ENCODE peak calls at places on chromosomes 7 and 10, in ten cellular contexts. V, L, C, D, N, H, K, B, P and T are unnamed samples.

GRCh38 chr10:71442859-71443570 is 46.3 kb downstream of the CDH23 start:
- DNase-seq in B (no peak), D (no peak), C (no peak), V (no peak), L (no peak), H (no peak), N (no peak), P (no peak), K (no peak), T (no peak)

GRCh38 chr10:18880530-18880929 is 168.1 kb upstream of the MALRD1 start:
- DNase-seq in V (no peak), D (no peak), C (no peak), L (no peak), N (no peak), B (no peak), K (no peak), H (no peak), P (no peak), T (no peak)

GRCh38 chr7:94212160-94212559 is 182.5 kb upstream of the COL1A2 start:
- DNase-seq in B (no peak), H (no peak), C (no peak), L (no peak), K (no peak), P (no peak), V (no peak), D (no peak), N (no peak), T (no peak)

GRCh38 chr7:97219237-97219636 is 101.7 kb downstream of the SDHAF3 start:
- DNase-seq in P (no peak), L (no peak), K (no peak), H (no peak), D (no peak), B (no peak), C (no peak), N (no peak), V (no peak), T (no peak)

GRCh38 chr10:98039690-98040381 is 9.4 kb upstream of the CRTAC1 start:
- DNase-seq in K (peak), B (no peak), V (no peak), H (no peak), P (no peak), C (no peak), L (no peak), D (no peak), N (no peak), T (no peak)

GRCh38 chr7:2072042-2072441 is 160.7 kb downstream of the MAD1L1 start:
- DNase-seq in N (no peak), C (no peak), K (no peak), V (no peak), D (no peak), P (no peak), H (no peak), B (no peak), L (no peak), T (no peak)

GRCh38 chr7:130352335-130353074 is 7.9 kb downstream of the CPA5 start:
- DNase-seq in L (no peak), C (no peak), H (peak), K (no peak), V (no peak), P (peak), N (no peak), D (no peak), B (no peak), T (no peak)

GRCh38 chr10:109770000-109770399 is 153.3 kb downstream of the XPNPEP1 start:
- DNase-seq in V (no peak), D (no peak), C (no peak), H (no peak), P (no peak), K (no peak), L (no peak), B (peak), N (no peak), T (no peak)

GRCh38 chr10:99809931-99810615 is 27.6 kb downstream of the ABCC2 start:
- DNase-seq in N (no peak), D (peak), V (no peak), C (no peak), K (no peak), L (no peak), B (peak), H (no peak), P (no peak), T (no peak)

GRCh38 chr7:157097569-157097968 is 41.2 kb upstream of the UBE3C start:
- DNase-seq in V (no peak), D (no peak), B (no peak), P (no peak), H (no peak), L (no peak), K (no peak), N (peak), C (no peak), T (no peak)

GRCh38 chr7:35777121-35777520 is 23.7 kb upstream of the SEPTIN7 start:
- DNase-seq in H (no peak), K (no peak), B (no peak), C (no peak), N (no peak), D (no peak), P (no peak), L (no peak), V (no peak), T (no peak)

GRCh38 chr7:148535227-148535626 is 55.3 kb upstream of the C7orf33 start:
- DNase-seq in P (no peak), B (no peak), K (no peak), C (no peak), V (no peak), D (no peak), L (no peak), N (peak), H (no peak), T (no peak)

GRCh38 chr7:31979690-31980330 is 90.4 kb downstream of the PDE1C start:
- DNase-seq in V (no peak), C (no peak), N (no peak), K (no peak), D (no peak), H (no peak), B (no peak), P (no peak), L (no peak), T (no peak)
- TF ChIP-seq POLR2AphosphoS5 in V (no peak), C (no peak), N (no peak), K (no peak), D (no peak), H (no peak), B (no peak), P (no peak), L (no peak), T (no peak)

GRCh38 chr7:100119075-100119700 is at the start of the genes CNPY4 and TAF6:
- DNase-seq in N (peak), K (peak), V (peak), L (peak), B (peak), H (peak), C (peak), D (peak), P (peak), T (peak)
- TF ChIP-seq POLR2A in N (peak), K (peak), V (no peak), L (peak), B (peak), H (no peak), C (peak), D (peak), P (peak), T (peak)

GRCh38 chr7:113085781-113086390 is 741 bp downstream of the GPR85 start:
- DNase-seq in B (no peak), C (no peak), L (no peak), N (no peak), D (no peak), H (no peak), P (peak), V (no peak), K (no peak), T (no peak)

GRCh38 chr7:113086431-113086888 is at the start of gene GPR85:
- DNase-seq in V (no peak), L (peak), K (peak), B (no peak), C (no peak), D (peak), H (no peak), P (peak), N (peak), T (peak)

GRCh38 chr7:113087278-113087998 is 811 bp upstream of the GPR85 start:
- DNase-seq in P (peak), C (no peak), D (no peak), K (no peak), L (peak), V (peak), B (no peak), H (no peak), N (no peak), T (no peak)

GRCh38 chr7:113084499-113085172 is 2.0 kb downstream of the GPR85 start:
- DNase-seq in H (no peak), K (no peak), D (no peak), P (no peak), C (no peak), L (no peak), V (no peak), B (no peak), N (no peak), T (no peak)

DNA sequence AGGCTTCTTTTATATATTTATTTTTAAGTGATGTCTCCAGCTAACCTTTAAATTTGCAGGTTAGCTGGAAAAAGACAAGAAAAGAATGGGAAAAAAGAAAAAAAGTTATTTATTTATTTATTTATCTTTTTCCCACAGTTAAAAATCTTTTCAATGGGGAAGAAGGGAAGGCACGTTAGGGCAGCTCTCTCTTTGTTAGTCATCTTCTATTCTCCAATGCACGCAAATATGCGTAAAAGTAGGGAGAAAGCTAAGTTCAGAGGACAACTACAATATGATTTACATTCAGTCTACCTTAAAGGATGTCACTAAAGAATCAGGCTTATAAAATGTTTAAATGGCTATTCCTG is 276 bp upstream of the GPR85 start:
- DNase-seq in D (no peak), C (no peak), L (no peak), P (peak), H (no peak), K (no peak), N (no peak), V (no peak), B (no peak), T (no peak)
- H3K27ac ChIP-seq in D (no peak), C (no peak), L (peak), P (no peak), H (peak), K (no peak), N (peak), V (no peak), B (peak), T (no peak)

DNA sequence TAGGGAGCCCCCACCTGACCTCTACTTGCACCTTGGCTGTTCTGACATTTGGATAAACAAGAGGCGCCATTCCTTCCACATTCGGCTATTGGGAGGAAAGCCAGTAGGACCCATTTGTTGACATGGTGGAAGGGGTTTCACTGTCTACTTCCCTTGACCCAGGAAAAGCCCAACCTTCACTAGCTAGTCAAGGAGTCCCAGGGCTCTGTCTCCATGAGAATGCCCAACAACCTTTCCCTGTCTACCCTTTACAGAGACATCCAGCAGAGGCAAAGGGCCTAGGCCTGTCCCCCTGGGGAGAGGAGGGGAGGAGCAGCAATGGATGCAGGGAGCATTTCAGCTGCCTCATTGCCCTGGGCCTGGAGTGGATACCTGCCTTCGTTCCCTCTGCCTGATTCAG is 136.1 kb downstream of the NEURL1 start:
- DNase-seq in V (no peak), D (no peak), L (no peak), P (no peak), K (no peak), B (no peak), C (no peak), H (no peak), N (no peak), T (no peak)
- TF ChIP-seq POLR2AphosphoS5 in V (no peak), D (no peak), L (no peak), P (no peak), K (no peak), B (no peak), C (no peak), H (no peak), N (no peak), T (no peak)

GRCh38 chr10:119872610-119872859 is at the start of gene MCMBP:
- DNase-seq in K (no peak), C (no peak), P (no peak), D (no peak), B (no peak), L (peak), N (no peak), V (no peak), H (no peak), T (no peak)

GRCh38 chr10:119867317-119867716 is 5.3 kb downstream of the MCMBP start:
- DNase-seq in D (no peak), N (no peak), K (no peak), L (no peak), C (no peak), V (no peak), B (peak), P (no peak), H (no peak), T (no peak)

GRCh38 chr10:119878524-119878923 is 5.9 kb upstream of the MCMBP start:
- DNase-seq in H (no peak), C (no peak), L (no peak), P (no peak), N (no peak), B (no peak), V (no peak), K (no peak), D (no peak), T (no peak)

GRCh38 chr10:119871881-119872609 is 598 bp downstream of the MCMBP start:
- DNase-seq in N (peak), D (peak), K (peak), H (peak), V (no peak), L (no peak), B (no peak), P (peak), C (peak), T (peak)

DNA sequence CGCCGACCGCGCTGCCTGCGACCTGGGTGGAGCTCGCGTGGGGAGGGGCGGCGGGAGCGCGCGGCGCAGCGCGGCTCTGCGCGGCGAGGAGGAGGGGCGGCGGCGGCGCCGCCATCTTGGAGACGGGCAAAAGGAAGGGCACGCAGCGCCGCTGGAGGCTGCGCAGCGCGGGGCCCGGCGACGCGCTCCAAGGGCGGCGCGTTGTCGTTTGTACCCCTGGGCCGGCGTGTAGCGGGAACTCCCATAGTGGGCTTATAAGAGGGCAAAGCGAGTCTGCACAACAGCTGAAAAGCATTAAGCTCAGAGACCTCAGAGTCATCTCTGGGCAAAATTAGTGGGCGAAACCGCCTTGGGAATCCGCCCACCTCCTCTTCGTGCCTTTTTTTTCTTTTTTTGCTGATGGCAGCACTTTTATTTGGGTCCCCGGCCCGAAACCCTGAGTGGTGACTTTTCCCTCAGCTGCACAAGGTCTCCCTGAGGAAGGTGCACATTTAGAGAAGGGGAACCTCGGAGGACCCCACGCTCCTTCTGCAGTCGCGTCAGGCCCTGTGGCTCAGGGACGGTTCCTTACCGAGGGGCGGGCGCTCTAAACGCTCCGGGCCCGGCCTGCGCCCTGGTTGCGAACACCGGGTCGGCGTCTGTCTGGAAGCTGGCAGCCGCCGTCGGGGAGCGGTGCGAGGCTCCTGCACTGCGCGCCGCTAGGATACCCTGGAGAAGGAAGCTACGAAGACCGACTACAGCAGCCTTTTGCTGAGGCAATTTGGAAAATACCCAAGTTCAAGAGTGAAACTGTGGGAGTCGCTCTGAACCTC is 423 bp upstream of the MCMBP start:
- DNase-seq in L (peak), N (peak), B (peak), H (peak), D (peak), K (peak), P (peak), C (peak), V (peak), T (peak)
- TF ChIP-seq POLR2A in L (peak), N (no peak), B (peak), H (peak), D (no peak), K (no peak), P (peak), C (peak), V (peak), T (no peak)

GRCh38 chr7:104926905-104927454 is 87.0 kb upstream of the KMT2E start:
- DNase-seq in D (no peak), C (no peak), N (no peak), P (no peak), B (no peak), V (no peak), L (no peak), K (peak), H (no peak), T (no peak)

GRCh38 chr7:104926189-104926904 is 87.7 kb upstream of the KMT2E start:
- DNase-seq in V (no peak), H (no peak), N (no peak), C (no peak), D (no peak), K (no peak), P (no peak), B (no peak), L (no peak), T (no peak)

GRCh38 chr7:104922187-104923009 is 91.6 kb upstream of the KMT2E start:
- DNase-seq in D (no peak), P (peak), V (no peak), B (no peak), C (no peak), K (no peak), N (no peak), L (no peak), H (no peak), T (no peak)

GRCh38 chr7:104921596-104921995 is 92.4 kb upstream of the KMT2E start:
- DNase-seq in H (no peak), B (no peak), K (no peak), V (no peak), P (no peak), C (no peak), N (no peak), L (no peak), D (no peak), T (no peak)

DNA sequence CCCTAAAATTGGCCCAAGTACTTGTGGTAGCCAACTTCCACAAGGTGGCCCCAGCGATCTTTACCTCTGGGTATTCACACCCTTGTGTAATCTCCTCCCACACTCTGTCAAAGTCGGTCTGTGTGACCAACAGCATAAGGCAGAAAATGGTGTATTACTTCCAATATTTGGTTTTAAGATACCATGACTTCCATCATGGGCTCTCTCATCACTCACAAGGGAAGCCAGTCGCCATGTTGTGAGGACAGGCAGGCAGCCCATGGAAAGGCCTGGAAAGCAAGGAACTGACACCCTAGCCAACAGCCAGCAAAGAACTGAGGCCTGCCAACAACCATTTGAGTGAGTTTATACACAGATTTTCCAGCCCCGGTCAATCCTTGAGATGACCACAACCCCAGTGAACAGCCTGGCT is 91.0 kb upstream of the KMT2E start:
- DNase-seq in C (peak), K (peak), D (peak), L (peak), P (peak), H (no peak), V (peak), B (no peak), N (peak), T (peak)
- H3K27ac ChIP-seq in C (no peak), K (peak), D (peak), L (no peak), P (peak), H (no peak), V (no peak), B (peak), N (peak), T (peak)